ENCODE peak calls at places on chromosomes 2 and 18, in eight cellular contexts. One of them, this sample, is unnamed. For H3K4me1 and H3K36me3, the result is how much of the 10 kb centered on the place peaks cover.

GRCh38 chr2:75277111-75277510 is 77.8 kb upstream of the TACR1 start:
- DNase-seq in SK-N-SH: no peak
- DNase-seq in heart left ventricle: no peak
- DNase-seq in transverse colon: no peak
- DNase-seq in hepatocyte: no peak
- DNase-seq in CD8-positive, alpha-beta memory T cell: no peak
- DNase-seq in kidney: no peak
- DNase-seq in heart right ventricle: no peak
- DNase-seq in this sample: no peak

GRCh38 chr2:150919899-150920298 is 341.8 kb downstream of the RBM43 start:
- DNase-seq in SK-N-SH: no peak
- DNase-seq in heart left ventricle: no peak
- DNase-seq in transverse colon: no peak
- DNase-seq in hepatocyte: no peak
- DNase-seq in CD8-positive, alpha-beta memory T cell: no peak
- DNase-seq in kidney: no peak
- DNase-seq in heart right ventricle: no peak
- DNase-seq in this sample: no peak

GRCh38 chr2:8538951-8539621 is 142.8 kb upstream of the ID2 start:
- DNase-seq in SK-N-SH: peak
- DNase-seq in heart left ventricle: no peak
- DNase-seq in transverse colon: no peak
- DNase-seq in hepatocyte: peak
- DNase-seq in CD8-positive, alpha-beta memory T cell: no peak
- DNase-seq in kidney: peak
- DNase-seq in heart right ventricle: no peak
- DNase-seq in this sample: peak

GRCh38 chr2:37376421-37377186 is 32.2 kb downstream of the QPCT start:
- DNase-seq in SK-N-SH: no peak
- DNase-seq in heart left ventricle: no peak
- DNase-seq in transverse colon: peak
- DNase-seq in hepatocyte: peak
- DNase-seq in CD8-positive, alpha-beta memory T cell: no peak
- DNase-seq in kidney: no peak
- DNase-seq in heart right ventricle: peak
- DNase-seq in this sample: no peak

GRCh38 chr2:232363784-232364615 is 14.6 kb upstream of the ALPP start:
- DNase-seq in SK-N-SH: no peak
- DNase-seq in heart left ventricle: no peak
- DNase-seq in transverse colon: no peak
- DNase-seq in hepatocyte: no peak
- DNase-seq in CD8-positive, alpha-beta memory T cell: no peak
- DNase-seq in kidney: peak
- DNase-seq in heart right ventricle: no peak
- DNase-seq in this sample: no peak

GRCh38 chr2:74850816-74851566 is 17.1 kb downstream of the HK2 start:
- DNase-seq in SK-N-SH: no peak
- DNase-seq in heart left ventricle: no peak
- DNase-seq in transverse colon: no peak
- DNase-seq in hepatocyte: peak
- DNase-seq in CD8-positive, alpha-beta memory T cell: no peak
- DNase-seq in kidney: no peak
- DNase-seq in heart right ventricle: no peak
- DNase-seq in this sample: no peak

GRCh38 chr2:200741468-200742202 is 70.1 kb upstream of the BZW1 start:
- DNase-seq in SK-N-SH: no peak
- DNase-seq in heart left ventricle: no peak
- DNase-seq in transverse colon: peak
- DNase-seq in hepatocyte: peak
- DNase-seq in CD8-positive, alpha-beta memory T cell: no peak
- DNase-seq in kidney: no peak
- DNase-seq in heart right ventricle: no peak
- DNase-seq in this sample: no peak

GRCh38 chr2:6975988-6976387 is 58.8 kb downstream of the RNF144A start:
- DNase-seq in SK-N-SH: no peak
- DNase-seq in heart left ventricle: no peak
- DNase-seq in transverse colon: no peak
- DNase-seq in hepatocyte: no peak
- DNase-seq in CD8-positive, alpha-beta memory T cell: no peak
- DNase-seq in kidney: no peak
- DNase-seq in heart right ventricle: no peak
- DNase-seq in this sample: no peak

GRCh38 chr2:238351315-238351714 is 31.0 kb downstream of the TRAF3IP1 start:
- DNase-seq in SK-N-SH: no peak
- DNase-seq in heart left ventricle: no peak
- DNase-seq in transverse colon: no peak
- DNase-seq in hepatocyte: no peak
- DNase-seq in CD8-positive, alpha-beta memory T cell: no peak
- DNase-seq in kidney: no peak
- DNase-seq in heart right ventricle: no peak
- DNase-seq in this sample: no peak

GRCh38 chr2:171579481-171579880 is 57.2 kb downstream of the CYBRD1 start:
- DNase-seq in SK-N-SH: no peak
- DNase-seq in heart left ventricle: no peak
- DNase-seq in transverse colon: no peak
- DNase-seq in hepatocyte: no peak
- DNase-seq in CD8-positive, alpha-beta memory T cell: no peak
- DNase-seq in kidney: no peak
- DNase-seq in heart right ventricle: no peak
- DNase-seq in this sample: no peak

GRCh38 chr2:83782122-83782521 is 677.0 kb downstream of the SUCLG1 start:
- DNase-seq in SK-N-SH: no peak
- DNase-seq in heart left ventricle: no peak
- DNase-seq in transverse colon: no peak
- DNase-seq in hepatocyte: no peak
- DNase-seq in CD8-positive, alpha-beta memory T cell: no peak
- DNase-seq in kidney: no peak
- DNase-seq in heart right ventricle: no peak
- DNase-seq in this sample: no peak

DNA sequence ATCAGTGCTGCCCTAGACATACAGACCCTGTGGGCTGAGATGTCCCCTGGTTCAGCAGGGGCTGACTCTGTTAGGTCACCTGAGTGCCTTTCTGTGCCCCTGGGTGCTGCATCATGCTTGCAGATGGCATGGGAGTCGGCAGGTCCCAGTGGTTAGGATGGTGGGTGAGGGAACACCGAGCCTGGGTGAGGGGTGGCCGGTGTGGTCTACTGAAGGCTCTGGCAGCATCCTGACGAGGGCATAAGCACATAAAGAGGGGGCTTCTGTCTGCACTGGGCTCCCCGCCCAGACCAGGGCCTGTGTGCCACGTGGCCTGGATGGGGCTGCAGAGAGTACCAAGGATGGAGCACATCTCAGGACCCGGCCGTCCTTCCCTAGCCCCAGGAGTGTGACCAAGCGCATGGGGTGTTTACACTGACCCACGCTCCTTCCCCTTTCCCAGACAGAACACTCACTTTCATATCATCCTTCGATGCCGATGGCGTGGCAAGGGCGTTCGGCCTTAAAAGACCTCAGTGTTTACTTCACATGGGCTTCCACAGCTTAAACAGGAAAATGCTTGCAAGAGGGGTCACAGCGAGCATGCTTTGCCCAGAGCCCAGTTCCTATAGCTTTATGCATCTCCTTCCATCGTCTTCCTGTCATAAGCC is 115.1 kb downstream of the STPG4 start:
- DNase-seq in SK-N-SH: no peak
- DNase-seq in heart left ventricle: no peak
- DNase-seq in transverse colon: peak
- DNase-seq in hepatocyte: no peak
- DNase-seq in CD8-positive, alpha-beta memory T cell: no peak
- DNase-seq in kidney: peak
- DNase-seq in heart right ventricle: no peak
- DNase-seq in this sample: no peak
- H3K4me1 ChIP-seq in SK-N-SH: under half
- H3K4me1 ChIP-seq in heart left ventricle: half or more
- H3K4me1 ChIP-seq in transverse colon: under half
- H3K4me1 ChIP-seq in hepatocyte: under half
- H3K4me1 ChIP-seq in CD8-positive, alpha-beta memory T cell: under half
- H3K4me1 ChIP-seq in kidney: under half
- H3K4me1 ChIP-seq in heart right ventricle: half or more
- H3K4me1 ChIP-seq in this sample: half or more

GRCh38 chr18:9949861-9950260 is 36.0 kb downstream of the VAPA start:
- DNase-seq in SK-N-SH: no peak
- DNase-seq in heart left ventricle: no peak
- DNase-seq in transverse colon: no peak
- DNase-seq in hepatocyte: no peak
- DNase-seq in CD8-positive, alpha-beta memory T cell: no peak
- DNase-seq in kidney: no peak
- DNase-seq in heart right ventricle: no peak
- DNase-seq in this sample: no peak

GRCh38 chr18:9950289-9951016 is 36.6 kb downstream of the VAPA start:
- DNase-seq in SK-N-SH: no peak
- DNase-seq in heart left ventricle: no peak
- DNase-seq in transverse colon: no peak
- DNase-seq in hepatocyte: no peak
- DNase-seq in CD8-positive, alpha-beta memory T cell: no peak
- DNase-seq in kidney: no peak
- DNase-seq in heart right ventricle: no peak
- DNase-seq in this sample: no peak

GRCh38 chr18:9951022-9951859 is 37.4 kb downstream of the VAPA start:
- DNase-seq in SK-N-SH: peak
- DNase-seq in heart left ventricle: no peak
- DNase-seq in transverse colon: peak
- DNase-seq in hepatocyte: peak
- DNase-seq in CD8-positive, alpha-beta memory T cell: no peak
- DNase-seq in kidney: no peak
- DNase-seq in heart right ventricle: no peak
- DNase-seq in this sample: peak

GRCh38 chr18:9949315-9949714 is 35.5 kb downstream of the VAPA start:
- DNase-seq in SK-N-SH: no peak
- DNase-seq in heart left ventricle: no peak
- DNase-seq in transverse colon: no peak
- DNase-seq in hepatocyte: no peak
- DNase-seq in CD8-positive, alpha-beta memory T cell: no peak
- DNase-seq in kidney: no peak
- DNase-seq in heart right ventricle: no peak
- DNase-seq in this sample: no peak

DNA sequence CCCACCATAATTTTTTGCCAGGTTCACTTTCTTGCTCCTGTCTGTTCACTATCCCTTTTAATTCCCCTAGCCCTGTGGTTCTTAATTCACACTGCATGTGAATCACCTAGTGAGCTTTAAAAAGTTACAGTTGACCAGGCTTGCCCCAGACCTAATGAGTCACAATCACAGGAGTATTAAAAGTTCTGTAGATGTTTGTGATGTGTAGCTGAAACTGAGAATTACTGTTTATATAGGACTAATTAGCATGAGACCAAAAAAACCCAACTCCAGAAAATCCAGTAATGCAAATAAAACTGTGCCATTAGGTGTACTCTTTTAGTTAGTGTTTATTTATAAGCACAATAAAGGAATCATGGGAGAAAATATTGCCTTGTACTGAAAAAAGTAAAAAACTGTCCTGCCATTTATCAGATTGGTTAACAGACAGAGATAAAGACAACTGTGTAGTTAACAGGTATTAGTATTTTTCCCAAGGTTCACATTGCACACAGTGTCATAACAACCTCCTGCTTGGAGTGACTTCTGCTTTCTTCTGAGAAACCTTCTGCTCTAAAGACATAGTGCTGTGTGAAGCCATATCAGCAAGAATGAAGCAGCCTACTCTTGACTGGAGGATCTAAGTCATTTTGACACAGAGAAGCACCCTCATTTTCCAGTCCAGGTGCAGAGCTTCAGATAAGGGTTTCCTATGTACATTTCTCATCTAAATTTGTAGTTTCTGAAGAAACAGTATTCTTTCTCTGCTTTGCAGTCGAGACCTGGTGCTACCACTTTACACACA is 39.0 kb downstream of the VAPA start:
- DNase-seq in SK-N-SH: no peak
- DNase-seq in heart left ventricle: no peak
- DNase-seq in transverse colon: no peak
- DNase-seq in hepatocyte: no peak
- DNase-seq in CD8-positive, alpha-beta memory T cell: no peak
- DNase-seq in kidney: no peak
- DNase-seq in heart right ventricle: no peak
- DNase-seq in this sample: no peak
- H3K36me3 ChIP-seq in SK-N-SH: half or more
- H3K36me3 ChIP-seq in heart left ventricle: under half
- H3K36me3 ChIP-seq in transverse colon: under half
- H3K36me3 ChIP-seq in hepatocyte: under half
- H3K36me3 ChIP-seq in CD8-positive, alpha-beta memory T cell: under half
- H3K36me3 ChIP-seq in kidney: under half
- H3K36me3 ChIP-seq in heart right ventricle: under half
- H3K36me3 ChIP-seq in this sample: under half

DNA sequence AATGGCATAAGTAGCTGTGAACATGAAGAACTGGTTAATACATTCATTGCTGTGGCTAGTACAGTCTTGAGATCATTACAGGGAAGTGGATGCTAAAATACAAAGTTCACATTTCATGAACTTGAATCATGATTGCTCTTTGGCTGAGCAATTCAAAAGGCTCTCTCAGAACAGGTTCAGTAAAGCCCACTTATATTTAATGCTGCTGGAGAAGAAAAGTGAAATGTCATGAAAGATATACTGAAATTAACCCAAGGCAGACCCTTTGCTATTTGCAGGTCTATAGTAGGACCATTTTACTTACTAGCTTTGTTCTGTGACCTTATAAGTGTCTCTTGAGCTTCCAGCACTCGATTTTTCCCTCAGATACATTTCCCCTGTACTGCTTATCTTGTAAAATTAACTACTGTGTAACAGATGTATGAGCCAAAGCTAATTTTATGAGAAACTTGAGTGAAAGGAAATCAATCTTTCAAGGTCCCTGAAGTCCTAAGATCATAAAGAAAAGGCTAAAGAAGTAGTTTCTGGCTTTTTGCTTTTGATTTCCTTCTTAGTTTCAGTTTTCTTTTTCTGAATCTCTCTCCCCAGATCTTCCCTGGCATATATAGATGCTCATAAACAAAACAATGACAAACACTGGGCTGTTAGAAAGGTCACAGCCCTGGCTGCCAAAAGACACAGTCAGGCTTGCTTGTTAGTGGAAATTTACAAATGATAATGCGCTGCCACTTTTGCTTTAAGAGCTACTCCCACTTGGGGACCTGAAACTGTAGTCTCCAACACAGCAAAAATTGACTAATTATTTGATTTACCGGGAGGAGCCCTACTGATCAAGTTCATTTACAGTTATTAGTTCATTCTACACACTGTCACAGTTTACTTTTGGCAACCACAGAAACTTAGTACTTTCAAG is 132.7 kb upstream of the XPO1 start:
- DNase-seq in SK-N-SH: no peak
- DNase-seq in heart left ventricle: peak
- DNase-seq in transverse colon: peak
- DNase-seq in hepatocyte: peak
- DNase-seq in CD8-positive, alpha-beta memory T cell: no peak
- DNase-seq in kidney: no peak
- DNase-seq in heart right ventricle: peak
- DNase-seq in this sample: no peak
- H3K4me3 ChIP-seq in SK-N-SH: peak
- H3K4me3 ChIP-seq in heart left ventricle: peak
- H3K4me3 ChIP-seq in transverse colon: peak
- H3K4me3 ChIP-seq in hepatocyte: peak
- H3K4me3 ChIP-seq in CD8-positive, alpha-beta memory T cell: peak
- H3K4me3 ChIP-seq in kidney: peak
- H3K4me3 ChIP-seq in heart right ventricle: peak
- H3K4me3 ChIP-seq in this sample: no peak

DNA sequence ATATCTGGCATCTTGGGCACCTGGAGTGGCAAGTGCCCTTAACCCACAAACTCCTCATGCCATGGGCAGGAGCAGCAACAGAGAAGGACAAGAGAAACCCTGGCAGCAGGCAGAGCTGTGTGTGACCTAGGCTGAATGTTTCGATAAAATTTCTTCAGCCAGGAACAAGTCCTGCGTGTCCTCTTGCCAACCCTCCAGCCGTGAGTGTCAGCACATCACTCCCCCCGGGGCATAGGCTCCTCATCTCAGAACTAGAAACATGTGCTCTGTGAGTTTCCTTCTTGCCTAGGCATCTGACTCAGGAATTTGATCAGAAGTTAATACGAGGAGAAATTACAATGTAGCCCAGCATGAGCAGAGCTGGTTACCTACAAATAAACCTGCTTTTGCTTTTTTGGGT is 2.2 kb downstream of the ABCG8 start:
- DNase-seq in SK-N-SH: no peak
- DNase-seq in heart left ventricle: no peak
- DNase-seq in transverse colon: no peak
- DNase-seq in hepatocyte: no peak
- DNase-seq in CD8-positive, alpha-beta memory T cell: no peak
- DNase-seq in kidney: no peak
- DNase-seq in heart right ventricle: no peak
- DNase-seq in this sample: no peak
- H3K4me1 ChIP-seq in SK-N-SH: under half
- H3K4me1 ChIP-seq in heart left ventricle: under half
- H3K4me1 ChIP-seq in transverse colon: under half
- H3K4me1 ChIP-seq in hepatocyte: under half
- H3K4me1 ChIP-seq in CD8-positive, alpha-beta memory T cell: under half
- H3K4me1 ChIP-seq in kidney: under half
- H3K4me1 ChIP-seq in heart right ventricle: under half
- H3K4me1 ChIP-seq in this sample: under half

This sample was measured in BE2C.